ENCODE peak calls at places on chromosome 15, in eight cellular contexts. G is OCI-LY7, R is GM23338, C is neural progenitor cell, X is GM23248, J is SK-N-SH, F is PC-3, Q is MM.1S. W is an unnamed sample.

GRCh38 chr15:70355275-70355795 is 257.6 kb upstream of the TLE3 start:
- DNase-seq in R (no peak), J (peak), X (no peak), Q (no peak), C (no peak), F (no peak), G (peak), W (no peak)

GRCh38 chr15:31322486-31322885 is 4.1 kb upstream of the KLF13 start:
- DNase-seq in C (no peak), X (no peak), F (no peak), J (no peak), Q (no peak), G (no peak), R (no peak), W (no peak)

GRCh38 chr15:100244796-100245495 is 96.8 kb downstream of the ADAMTS17 start:
- DNase-seq in X (no peak), J (no peak), C (no peak), G (no peak), R (no peak), F (no peak), Q (no peak), W (no peak)

GRCh38 chr15:47870300-47870955 is 153.1 kb downstream of the SEMA6D start:
- DNase-seq in J (no peak), X (no peak), F (peak), R (no peak), C (no peak), G (no peak), Q (no peak), W (no peak)

GRCh38 chr15:100192092-100192695 is 149.6 kb downstream of the ADAMTS17 start:
- DNase-seq in J (peak), C (no peak), F (peak), X (no peak), Q (no peak), R (no peak), G (no peak), W (no peak)

GRCh38 chr15:45646220-45646619 is 11.4 kb downstream of the SQOR start:
- DNase-seq in R (no peak), J (no peak), Q (no peak), C (no peak), X (peak), G (no peak), F (peak), W (no peak)

GRCh38 chr15:67091966-67092677 is 26.7 kb downstream of the SMAD3 start:
- DNase-seq in X (no peak), R (no peak), Q (no peak), C (peak), G (no peak), F (no peak), J (no peak), W (no peak)

GRCh38 chr15:57625703-57626448 is 34.2 kb downstream of the MYZAP start:
- DNase-seq in X (no peak), G (no peak), F (no peak), J (no peak), C (no peak), Q (no peak), R (no peak), W (no peak)

GRCh38 chr15:39472661-39473657 is 107.9 kb upstream of the THBS1 start:
- DNase-seq in R (no peak), Q (no peak), X (peak), C (no peak), F (no peak), G (no peak), J (no peak), W (no peak)

GRCh38 chr15:96626936-96627577 is 296.6 kb downstream of the NR2F2 start:
- DNase-seq in F (no peak), G (no peak), C (no peak), X (no peak), Q (no peak), R (no peak), J (no peak), W (no peak)

GRCh38 chr15:42065008-42065407 is 29.4 kb downstream of the PLA2G4D start:
- DNase-seq in C (no peak), F (peak), J (peak), Q (no peak), R (no peak), G (peak), X (no peak), W (no peak)

GRCh38 chr15:82307714-82308081 is 41.6 kb downstream of the GOLGA6L10 start:
- DNase-seq in C (no peak), Q (no peak), X (no peak), J (no peak), F (no peak), R (no peak), G (no peak), W (no peak)

GRCh38 chr15:53837263-53837662 is 77.8 kb upstream of the WDR72 start:
- DNase-seq in J (no peak), Q (peak), C (no peak), G (no peak), X (no peak), F (peak), R (peak), W (no peak)

GRCh38 chr15:81006124-81006523 is 5.4 kb downstream of the TLNRD1 start:
- DNase-seq in Q (no peak), C (no peak), G (no peak), X (no peak), J (no peak), F (no peak), R (no peak), W (no peak)
- TF ChIP-seq EZH2phosphoT487 in Q (no peak), C (no peak), G (no peak), X (no peak), J (no peak), F (no peak), R (no peak), W (no peak)

GRCh38 chr15:73017987-73018386 is 34.3 kb upstream of the NEO1 start:
- DNase-seq in R (no peak), C (no peak), J (no peak), Q (no peak), G (no peak), X (no peak), F (no peak), W (no peak)

GRCh38 chr15:73019733-73020132 is 32.5 kb upstream of the NEO1 start:
- DNase-seq in G (no peak), Q (no peak), R (no peak), C (no peak), J (no peak), X (no peak), F (no peak), W (no peak)

GRCh38 chr15:73024161-73024560 is 28.1 kb upstream of the NEO1 start:
- DNase-seq in F (no peak), X (no peak), R (no peak), Q (no peak), G (no peak), J (no peak), C (no peak), W (no peak)

GRCh38 chr15:73022156-73022555 is 30.1 kb upstream of the NEO1 start:
- DNase-seq in F (no peak), R (no peak), X (no peak), G (no peak), J (no peak), C (no peak), Q (no peak), W (no peak)

DNA sequence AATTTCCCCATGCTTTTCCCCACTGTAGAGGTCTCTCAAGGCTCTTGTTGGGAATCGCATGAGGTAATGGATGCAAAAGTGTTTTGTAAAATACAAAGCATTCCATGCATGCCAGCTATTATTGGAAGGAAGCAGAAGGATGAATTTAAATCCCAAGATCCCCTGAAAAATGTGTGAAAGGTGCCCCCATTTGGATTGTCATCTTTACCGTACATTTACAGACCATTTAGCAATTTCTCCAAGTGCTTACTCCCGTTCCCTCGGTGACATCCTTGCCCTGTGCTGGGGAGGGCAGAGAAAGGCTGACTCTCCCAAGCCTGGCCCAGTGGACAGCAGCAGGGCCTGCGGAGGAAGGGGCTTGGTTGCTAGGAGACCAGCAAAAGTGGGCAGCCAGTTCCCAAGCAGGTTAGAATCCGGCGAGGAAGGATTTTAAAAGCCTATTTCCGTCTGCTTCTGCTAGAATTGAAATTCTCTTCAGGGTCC is 31.1 kb upstream of the NEO1 start:
- DNase-seq in C (peak), R (peak), J (no peak), X (no peak), F (no peak), Q (no peak), G (no peak), W (no peak)
- TF ChIP-seq EZH2phosphoT487 in C (no peak), R (no peak), J (no peak), X (no peak), F (no peak), Q (no peak), G (no peak), W (no peak)

DNA sequence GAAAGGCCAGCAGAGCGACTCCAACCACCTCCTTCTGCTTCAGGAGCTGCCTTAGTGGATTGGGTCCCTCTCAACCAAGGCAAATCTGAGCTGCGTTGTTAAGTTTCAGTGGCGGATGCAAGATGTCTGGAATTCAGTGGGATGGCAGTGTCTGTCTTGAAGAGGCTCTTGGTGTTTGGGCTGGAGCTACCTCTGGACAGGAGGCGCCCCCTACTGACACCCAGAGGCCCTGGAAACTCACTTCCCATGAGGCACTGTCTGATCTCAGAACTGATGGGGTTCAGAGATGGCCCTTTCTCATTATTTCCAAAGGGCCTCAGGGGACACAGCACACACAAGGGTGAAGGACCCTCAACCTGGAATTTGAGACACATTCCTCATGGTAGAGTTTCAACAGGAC is 6.0 kb upstream of the SLC28A1 start:
- DNase-seq in X (peak), C (peak), J (peak), F (peak), R (peak), G (peak), Q (peak), W (peak)
- TF ChIP-seq EZH2phosphoT487 in X (no peak), C (no peak), J (no peak), F (no peak), R (no peak), G (no peak), Q (no peak), W (no peak)

DNA sequence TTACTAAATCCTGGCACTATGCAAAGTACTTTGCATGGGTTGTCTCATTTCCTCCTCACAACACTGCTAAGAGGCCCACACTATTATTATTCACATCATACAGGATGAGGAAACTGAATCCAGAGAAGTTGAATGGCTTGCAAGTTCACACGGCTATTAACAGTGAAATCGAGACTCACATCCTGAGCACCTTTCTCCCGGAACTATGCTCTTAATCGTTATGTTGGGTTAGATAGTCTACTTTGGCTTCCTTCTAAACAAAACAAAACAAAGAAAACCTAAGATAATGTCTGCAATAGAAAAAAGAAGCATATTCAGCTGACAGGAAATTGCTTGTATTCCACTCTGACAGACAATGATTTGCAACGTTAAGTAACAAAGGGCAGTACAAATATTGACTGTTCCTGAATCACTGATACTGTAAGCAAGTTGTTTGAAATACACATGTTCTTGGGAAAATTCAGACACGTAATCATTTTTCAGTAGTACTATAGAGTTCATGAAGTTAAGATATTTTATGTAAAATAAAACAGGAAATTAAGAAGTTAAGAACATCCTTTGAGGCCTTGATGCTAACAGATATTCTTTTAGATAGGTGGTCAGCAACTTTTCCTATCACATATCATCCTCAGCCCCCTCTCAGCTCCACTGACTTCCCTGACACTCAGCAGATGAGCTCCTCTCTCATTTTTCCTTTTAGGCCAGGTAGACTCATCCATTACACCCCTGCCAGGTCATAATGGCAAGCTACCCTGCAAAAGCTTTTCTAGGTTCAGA is 40.7 kb downstream of the C2CD4B start:
- DNase-seq in C (no peak), G (peak), R (no peak), Q (no peak), J (no peak), X (no peak), F (peak), W (no peak)
- TF ChIP-seq EZH2phosphoT487 in C (no peak), G (no peak), R (no peak), Q (no peak), J (no peak), X (no peak), F (no peak), W (no peak)

GRCh38 chr15:75129788-75130187 is 71.9 kb upstream of the C15orf39 start:
- DNase-seq in J (no peak), Q (no peak), F (no peak), G (no peak), C (no peak), X (no peak), R (no peak), W (no peak)
- TF ChIP-seq EZH2phosphoT487 in J (no peak), Q (no peak), F (no peak), G (no peak), C (no peak), X (no peak), R (no peak), W (no peak)

DNA sequence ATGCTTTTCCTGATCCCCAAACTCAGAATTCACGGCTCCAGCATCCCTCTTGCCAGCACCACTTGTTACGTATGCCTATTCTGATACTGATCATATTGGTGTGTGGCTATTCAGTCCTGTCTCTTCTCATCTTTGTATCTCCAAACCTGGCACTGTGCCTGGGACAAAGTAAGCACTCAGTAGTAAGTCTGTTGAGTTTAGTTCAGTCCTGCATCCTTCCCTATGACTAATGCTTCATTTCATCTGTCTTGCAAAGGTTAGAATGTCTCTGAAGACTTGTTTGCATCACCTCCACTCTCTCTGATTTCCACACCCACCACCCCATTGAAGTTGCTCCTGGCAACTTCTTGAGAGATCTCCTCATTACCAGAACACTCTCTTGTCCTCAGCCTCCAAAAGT is 80.3 kb downstream of the HMG20A start:
- DNase-seq in X (peak), Q (no peak), R (no peak), J (no peak), F (no peak), G (no peak), C (no peak), W (no peak)
- TF ChIP-seq EZH2phosphoT487 in X (no peak), Q (no peak), R (no peak), J (no peak), F (no peak), G (no peak), C (no peak), W (no peak)

DNA sequence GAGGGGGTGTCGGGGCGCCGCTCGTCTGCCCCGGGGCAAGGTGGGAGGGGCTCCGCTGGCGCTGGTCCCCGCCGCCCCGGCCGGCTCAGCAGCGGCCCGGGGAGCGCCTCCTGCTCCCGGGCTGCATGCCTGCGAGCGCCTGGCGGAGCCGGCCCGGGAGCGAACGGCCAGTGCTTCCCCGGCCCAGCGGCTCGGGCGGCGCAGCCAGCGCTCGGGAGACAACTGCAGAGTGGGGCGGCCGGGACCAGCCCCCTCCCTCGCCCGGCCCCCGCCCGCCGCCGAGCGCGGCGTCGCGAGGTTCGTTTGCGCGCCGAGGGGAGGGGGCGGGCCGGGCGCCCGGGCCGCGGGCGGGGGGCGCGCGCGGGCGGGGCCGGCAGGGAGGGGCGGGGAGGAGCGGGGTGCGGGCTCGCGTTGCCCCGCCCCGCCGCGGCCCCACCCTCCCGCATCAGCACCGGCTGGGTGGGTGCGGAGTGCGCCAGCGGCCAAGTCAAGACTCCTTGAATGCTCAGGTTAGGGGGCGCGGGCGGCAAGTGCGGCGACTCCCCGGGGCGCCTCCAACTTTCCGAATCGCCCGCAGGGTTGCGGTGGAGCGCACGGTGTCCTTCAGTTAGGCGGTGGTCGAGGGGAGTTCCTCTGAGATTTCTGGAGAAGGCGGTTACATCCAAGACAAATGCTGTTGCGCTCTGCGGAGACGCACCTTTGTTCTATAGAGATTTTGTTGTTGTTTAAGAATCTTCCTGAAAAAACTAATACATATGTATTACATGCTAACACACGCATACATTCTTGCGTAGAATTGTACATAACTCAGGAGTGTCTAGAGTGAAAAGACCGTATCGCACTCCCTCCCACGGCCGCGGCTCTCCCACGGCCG is at the start of gene RGMA:
- DNase-seq in Q (no peak), R (peak), J (peak), G (no peak), F (no peak), C (peak), X (peak), W (no peak)
- TF ChIP-seq EZH2phosphoT487 in Q (no peak), R (no peak), J (no peak), G (no peak), F (no peak), C (no peak), X (no peak), W (no peak)

GRCh38 chr15:68484220-68484619 is 52.3 kb upstream of the ITGA11 start:
- DNase-seq in F (no peak), Q (no peak), X (no peak), R (no peak), G (no peak), C (no peak), J (no peak), W (no peak)
- TF ChIP-seq EZH2phosphoT487 in F (no peak), Q (no peak), X (no peak), R (no peak), G (no peak), C (no peak), J (no peak), W (no peak)

GRCh38 chr15:89132611-89133242 is 44.5 kb downstream of the ABHD2 start:
- DNase-seq in X (no peak), Q (peak), F (no peak), C (no peak), J (no peak), G (no peak), R (no peak), W (no peak)
- TF ChIP-seq EZH2phosphoT487 in X (no peak), Q (no peak), F (no peak), C (no peak), J (no peak), G (no peak), R (no peak), W (no peak)

W was measured in HCT116.